ENCODE peak calls at places on chromosomes 4 and X, in nine cellular contexts. B is tibial nerve; P is lower lobe of right lung; Q is psoas muscle; N is GM12878; R is PC-3; O is neural progenitor cell; T is naive thymus-derived CD4-positive, alpha-beta T cell; Y is CD8-positive, alpha-beta T cell. V is an unnamed sample.

GRCh38 chr4:139559095-139559490 is 3.1 kb upstream of the SETD7 start:
- DNase-seq in O (no peak), R (no peak), Q (no peak), N (no peak), B (no peak), Y (no peak), P (no peak), T (no peak), V (peak; percentile 61)

GRCh38 chr4:170589597-170590191 is 499.9 kb upstream of the AADAT start:
- DNase-seq in B (no peak), T (no peak), N (peak; percentile 37), Y (no peak), Q (no peak), O (peak; percentile 24), R (peak; percentile 68), P (no peak), V (no peak)

GRCh38 chr4:41455215-41455614 is 82.7 kb upstream of the LIMCH1 start:
- DNase-seq in P (no peak), B (no peak), R (peak; percentile 37), N (no peak), O (peak; percentile 62), Y (no peak), T (no peak), Q (no peak), V (no peak)

GRCh38 chr4:47222276-47222675 is 190.9 kb downstream of the GABRB1 start:
- DNase-seq in R (no peak), P (no peak), Y (no peak), N (no peak), Q (no peak), T (no peak), O (no peak), B (no peak), V (no peak)

GRCh38 chr4:76377922-76378321 is 43.0 kb downstream of the CCDC158 start:
- DNase-seq in B (no peak), T (peak; percentile 24), N (no peak), Q (no peak), Y (peak; percentile 37), P (peak; percentile 55), O (peak; percentile 69), R (peak; percentile 36), V (peak; percentile 51)

GRCh38 chrX:47169273-47169672 is 24.3 kb downstream of the RBM10 start:
- DNase-seq in Y (no peak), T (no peak), N (no peak), B (no peak), Q (no peak), R (no peak), P (no peak), O (no peak), V (no peak)

GRCh38 chr4:145819246-145820181 is 119.1 kb downstream of the ZNF827 start:
- DNase-seq in P (no peak), B (no peak), Q (no peak), R (no peak), Y (no peak), N (no peak), T (no peak), O (no peak), V (peak; percentile 11)

GRCh38 chrX:68018248-68019203 is 414.8 kb downstream of the OPHN1 start:
- DNase-seq in P (no peak), R (peak; percentile 44), Q (no peak), O (peak; percentile 46), T (no peak), N (no peak), B (no peak), Y (no peak), V (no peak)

GRCh38 chr4:56640907-56641493 is 40.1 kb downstream of the HOPX start:
- DNase-seq in P (no peak), N (no peak), T (no peak), Q (no peak), O (no peak), R (peak; percentile 9), B (no peak), Y (no peak), V (no peak)

GRCh38 chrX:72202792-72203401 is 21.3 kb downstream of the PIN4 start:
- DNase-seq in B (no peak), N (no peak), P (no peak), Q (no peak), Y (no peak), O (no peak), T (no peak), R (no peak), V (no peak)

GRCh38 chrX:76509775-76510174 is 82.3 kb downstream of the MAGEE1 start:
- DNase-seq in B (no peak), O (no peak), P (no peak), T (no peak), R (no peak), Q (no peak), Y (no peak), N (no peak), V (no peak)

GRCh38 chr4:84481879-84482245 is 17.2 kb downstream of the NKX6-1 start:
- DNase-seq in T (no peak), B (no peak), O (peak; percentile 54), P (no peak), N (no peak), Q (no peak), R (no peak), Y (no peak), V (no peak)

GRCh38 chr4:23819041-23819511 is 70.8 kb downstream of the PPARGC1A start:
- DNase-seq in O (no peak), R (no peak), T (no peak), P (peak; percentile 46), Y (no peak), N (no peak), Q (no peak), B (no peak), V (peak; percentile 9)
- H3K27ac ChIP-seq in O (no peak overlapping the region), R (no peak overlapping the region), T (no peak overlapping the region), P (peak overlapping the region; percentile 50), Y (no peak overlapping the region), N (no peak overlapping the region), Q (no peak overlapping the region), B (no peak overlapping the region), V (no peak overlapping the region)

GRCh38 chr4:187908079-187908501 is 87.5 kb upstream of the ZFP42 start:
- DNase-seq in B (no peak), O (no peak), Q (no peak), P (no peak), R (peak; percentile 68), T (no peak), Y (no peak), N (no peak), V (no peak)

GRCh38 chr4:187908731-187909130 is 86.8 kb upstream of the ZFP42 start:
- DNase-seq in Y (no peak), O (no peak), R (no peak), T (no peak), P (no peak), B (no peak), N (no peak), Q (no peak), V (no peak)

GRCh38 chr4:187903700-187904099 is 91.9 kb upstream of the ZFP42 start:
- DNase-seq in R (no peak), O (no peak), T (no peak), Q (no peak), N (no peak), P (no peak), B (no peak), Y (no peak), V (no peak)
- H3K27ac ChIP-seq in R (no peak overlapping the region), O (no peak overlapping the region), T (no peak overlapping the region), Q (no peak overlapping the region), N (no peak overlapping the region), P (no peak overlapping the region), B (no peak overlapping the region), Y (no peak overlapping the region), V (no peak overlapping the region)

GRCh38 chr4:20432098-20432497 is 180.4 kb downstream of the SLIT2 start:
- DNase-seq in Y (no peak), B (no peak), N (no peak), P (no peak), O (peak; percentile 75), Q (no peak), T (no peak), R (no peak), V (no peak)
- H3K27ac ChIP-seq in Y (no peak overlapping the region), B (peak overlapping the region; percentile 65), N (no peak overlapping the region), P (no peak overlapping the region), O (peak overlapping the region; percentile 63), Q (no peak overlapping the region), T (no peak overlapping the region), R (no peak overlapping the region), V (no peak overlapping the region)

DNA sequence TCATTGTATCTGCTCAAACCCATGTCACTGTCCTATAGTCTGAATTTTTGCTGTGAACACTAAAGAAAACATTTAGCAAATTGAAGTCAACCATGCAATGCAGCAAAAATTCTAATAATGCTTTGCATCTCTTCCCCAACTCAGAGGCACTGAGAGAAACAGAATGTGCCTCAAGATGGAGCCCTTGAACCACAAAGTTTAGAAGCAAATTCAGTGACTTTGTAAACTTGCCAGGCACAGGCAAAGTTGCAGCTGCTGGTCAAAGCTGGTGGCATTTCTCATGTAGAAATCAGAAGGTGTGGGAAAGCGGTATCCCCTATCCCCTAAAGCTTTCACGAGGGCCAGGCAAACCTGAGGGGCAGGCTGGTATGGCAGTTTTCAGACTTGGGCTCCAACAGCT is 121.7 kb upstream of the DIPK2B start:
- DNase-seq in N (no peak), O (peak; percentile 34), Y (no peak), R (peak; percentile 92), P (no peak), Q (no peak), B (peak; percentile 12), T (no peak), V (peak; percentile 65)
- H3K27ac ChIP-seq in N (no peak overlapping the region), O (no peak overlapping the region), Y (no peak overlapping the region), R (peak overlapping the region; percentile 99), P (no peak overlapping the region), Q (no peak overlapping the region), B (no peak overlapping the region), T (no peak overlapping the region), V (no peak overlapping the region)

GRCh38 chrX:110216027-110216426 is 101.9 kb downstream of the AMMECR1 start:
- DNase-seq in Q (no peak), N (no peak), B (no peak), P (no peak), T (no peak), R (no peak), O (no peak), Y (no peak), V (no peak)
- H3K27ac ChIP-seq in Q (no peak overlapping the region), N (no peak overlapping the region), B (no peak overlapping the region), P (no peak overlapping the region), T (no peak overlapping the region), R (no peak overlapping the region), O (no peak overlapping the region), Y (no peak overlapping the region), V (no peak overlapping the region)

DNA sequence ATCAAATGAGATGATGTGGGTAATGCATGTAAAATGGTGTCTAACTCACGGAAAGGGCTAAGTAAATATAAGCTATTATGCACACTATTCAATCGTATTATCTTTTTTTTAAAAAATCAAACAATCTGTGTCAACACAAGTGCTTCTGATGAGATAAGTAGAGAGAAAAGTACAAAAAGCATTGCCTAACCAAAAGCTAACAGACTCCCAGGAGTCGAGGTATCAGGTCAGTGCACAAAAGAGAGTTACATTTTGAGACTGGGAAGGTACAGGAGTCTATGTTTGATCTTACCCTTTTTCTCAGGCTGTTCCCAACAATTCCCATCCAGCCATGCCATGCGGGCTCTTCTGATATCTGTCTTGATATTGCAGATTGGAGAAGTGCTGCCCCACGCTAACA is 203.3 kb upstream of the ZIC3 start:
- DNase-seq in R (no peak), T (no peak), Q (no peak), P (no peak), O (no peak), Y (no peak), N (no peak), B (no peak), V (no peak)
- H3K27ac ChIP-seq in R (no peak overlapping the region), T (no peak overlapping the region), Q (no peak overlapping the region), P (no peak overlapping the region), O (no peak overlapping the region), Y (no peak overlapping the region), N (no peak overlapping the region), B (no peak overlapping the region), V (no peak overlapping the region)